ENCODE peak calls at places on chromosomes 13 and 19, in four cellular contexts. One of them, this sample, is unnamed.

GRCh38 chr19:55452381-55453325 is 8.8 kb downstream of the ISOC2 start:
- DNase-seq in mucosa of gallbladder: peak
- DNase-seq in HCT116: no peak
- DNase-seq in left kidney: peak
- DNase-seq in this sample: no peak

GRCh38 chr19:34096020-34096915 is 76.0 kb upstream of the LSM14A start:
- DNase-seq in mucosa of gallbladder: no peak
- DNase-seq in HCT116: peak
- DNase-seq in left kidney: peak
- DNase-seq in this sample: no peak

GRCh38 chr13:76556632-76557031 is 329.6 kb downstream of the KCTD12 start:
- DNase-seq in mucosa of gallbladder: no peak
- DNase-seq in HCT116: no peak
- DNase-seq in left kidney: peak
- DNase-seq in this sample: no peak

GRCh38 chr19:33774751-33775150 is 21.9 kb upstream of the KCTD15 start:
- DNase-seq in mucosa of gallbladder: no peak
- DNase-seq in HCT116: no peak
- DNase-seq in left kidney: no peak
- DNase-seq in this sample: no peak

GRCh38 chr13:45178349-45179142 is 22.3 kb downstream of the KCTD4 start:
- DNase-seq in mucosa of gallbladder: no peak
- DNase-seq in HCT116: no peak
- DNase-seq in left kidney: peak
- DNase-seq in this sample: peak

GRCh38 chr13:42753697-42754096 is 27.7 kb upstream of the FAM216B start:
- DNase-seq in mucosa of gallbladder: no peak
- DNase-seq in HCT116: no peak
- DNase-seq in left kidney: peak
- DNase-seq in this sample: no peak

GRCh38 chr13:95564948-95565347 is 12.4 kb downstream of the CLDN10 start:
- DNase-seq in mucosa of gallbladder: no peak
- DNase-seq in HCT116: no peak
- DNase-seq in left kidney: no peak
- DNase-seq in this sample: no peak

GRCh38 chr19:46369817-46370216 is 22.9 kb downstream of the PPP5C start:
- DNase-seq in mucosa of gallbladder: no peak
- DNase-seq in HCT116: no peak
- DNase-seq in left kidney: no peak
- DNase-seq in this sample: no peak

GRCh38 chr19:1057185-1057857 is 9.6 kb upstream of the ARHGAP45 start:
- DNase-seq in mucosa of gallbladder: no peak
- DNase-seq in HCT116: no peak
- DNase-seq in left kidney: peak
- DNase-seq in this sample: no peak

GRCh38 chr13:24270639-24271131 is 38.7 kb upstream of the C1QTNF9 start:
- DNase-seq in mucosa of gallbladder: peak
- DNase-seq in HCT116: no peak
- DNase-seq in left kidney: peak
- DNase-seq in this sample: peak

This sample was measured in activated naive CD8-positive, alpha-beta T cell treated with anti-CD3 and anti-CD28 coated beads, Interleukin-2, amount 50 U/mL, for 24 hours.